ENCODE peak calls at places on chromosomes 12 and 14, in four cellular contexts. O is brain microvascular endothelial cell, M is prostate gland, H is small intestine. K is an unnamed sample.

GRCh38 chr12:57240926-57241555 is 9.9 kb downstream of the STAC3 start:
- DNase-seq in O (no peak), M (no peak), H (no peak), K (no peak)

GRCh38 chr12:31859232-31859977 is 99.8 kb upstream of the RESF1 start:
- DNase-seq in O (no peak), M (no peak), H (no peak), K (no peak)

GRCh38 chr12:120356567-120357030 is 12.4 kb downstream of the MSI1 start:
- DNase-seq in O (peak), M (peak), H (peak), K (peak)

GRCh38 chr14:38243696-38244250 is 12.1 kb downstream of the CLEC14A start:
- DNase-seq in O (no peak), M (no peak), H (no peak), K (no peak)

GRCh38 chr14:68604822-68605221 is 188.0 kb downstream of the ZFP36L1 start:
- DNase-seq in O (no peak), M (no peak), H (no peak), K (no peak)

GRCh38 chr14:65286443-65286842 is 126.1 kb upstream of the FUT8 start:
- DNase-seq in O (no peak), M (no peak), H (no peak), K (no peak)

GRCh38 chr14:54502602-54503001 is 7.1 kb upstream of the CGRRF1 start:
- DNase-seq in O (no peak), M (no peak), H (no peak), K (no peak)

GRCh38 chr12:57521475-57522018 is 1.1 kb upstream of the MBD6 start:
- DNase-seq in O (no peak), M (peak), H (peak), K (peak)

GRCh38 chr14:48963231-48963630 is 622.9 kb downstream of the RPS29 start:
- DNase-seq in O (no peak), M (no peak), H (peak), K (no peak)

GRCh38 chr12:111056618-111057521 is 136.5 kb upstream of the MYL2 start:
- DNase-seq in O (no peak), M (no peak), H (peak), K (no peak)
- H3K27ac ChIP-seq in O (no peak), M (no peak), H (peak), K (peak)

GRCh38 chr14:103204852-103205540 is 81.7 kb downstream of the TNFAIP2 start:
- DNase-seq in O (peak), M (no peak), H (no peak), K (peak)
- H3K27ac ChIP-seq in O (no peak), M (no peak), H (no peak), K (no peak)

GRCh38 chr12:1311145-1311544 is 283.2 kb downstream of the FBXL14 start:
- DNase-seq in O (no peak), M (no peak), H (no peak), K (no peak)
- H3K27ac ChIP-seq in O (no peak), M (no peak), H (no peak), K (no peak)

GRCh38 chr12:27524489-27524835 is 456 bp downstream of the PPFIBP1 start:
- DNase-seq in O (no peak), M (no peak), H (no peak), K (no peak)
- H3K27ac ChIP-seq in O (peak), M (peak), H (peak), K (peak)

GRCh38 chr12:105980048-105980447 is 158.7 kb downstream of the NUAK1 start:
- DNase-seq in O (no peak), M (no peak), H (no peak), K (no peak)

GRCh38 chr12:105978686-105979085 is 160.1 kb downstream of the NUAK1 start:
- DNase-seq in O (no peak), M (no peak), H (no peak), K (no peak)

GRCh38 chr12:105980533-105980932 is 158.2 kb downstream of the NUAK1 start:
- DNase-seq in O (no peak), M (no peak), H (no peak), K (no peak)

GRCh38 chr12:105977256-105978051 is 161.3 kb downstream of the NUAK1 start:
- DNase-seq in O (peak), M (no peak), H (no peak), K (no peak)

GRCh38 chr12:105978276-105978675 is 160.5 kb downstream of the NUAK1 start:
- DNase-seq in O (no peak), M (no peak), H (no peak), K (no peak)
- H3K27ac ChIP-seq in O (peak), M (no peak), H (no peak), K (no peak)

DNA sequence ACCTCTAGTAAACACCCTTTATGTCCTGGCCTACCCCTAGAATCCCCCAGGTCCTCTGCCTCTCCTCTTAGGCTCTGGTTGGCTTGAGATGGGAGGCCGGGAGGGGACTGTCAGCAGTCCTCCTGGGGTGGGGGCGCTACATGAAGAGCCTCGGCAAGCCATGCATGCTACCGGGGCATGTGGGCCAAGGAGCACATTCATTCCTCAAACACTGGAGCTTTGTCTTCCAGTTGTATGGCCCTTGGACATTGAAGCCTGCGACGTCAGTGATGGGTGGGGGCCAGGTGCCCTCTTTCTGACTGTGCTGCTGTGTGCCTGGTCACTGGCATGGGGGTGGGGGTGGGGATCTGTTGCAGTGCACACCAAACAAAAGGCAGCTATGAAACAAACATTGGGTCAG is 15.8 kb upstream of the CELA1 start:
- DNase-seq in O (no peak), M (no peak), H (peak), K (no peak)
- H3K27ac ChIP-seq in O (no peak), M (no peak), H (no peak), K (no peak)

GRCh38 chr12:64691793-64692583 is 67.2 kb downstream of the GNS start:
- DNase-seq in O (no peak), M (no peak), H (no peak), K (no peak)
- H3K27ac ChIP-seq in O (no peak), M (no peak), H (no peak), K (no peak)

GRCh38 chr14:23487216-23487615 is 17.7 kb downstream of the NGDN start:
- DNase-seq in O (no peak), M (no peak), H (no peak), K (no peak)
- H3K27ac ChIP-seq in O (no peak), M (no peak), H (no peak), K (no peak)

DNA sequence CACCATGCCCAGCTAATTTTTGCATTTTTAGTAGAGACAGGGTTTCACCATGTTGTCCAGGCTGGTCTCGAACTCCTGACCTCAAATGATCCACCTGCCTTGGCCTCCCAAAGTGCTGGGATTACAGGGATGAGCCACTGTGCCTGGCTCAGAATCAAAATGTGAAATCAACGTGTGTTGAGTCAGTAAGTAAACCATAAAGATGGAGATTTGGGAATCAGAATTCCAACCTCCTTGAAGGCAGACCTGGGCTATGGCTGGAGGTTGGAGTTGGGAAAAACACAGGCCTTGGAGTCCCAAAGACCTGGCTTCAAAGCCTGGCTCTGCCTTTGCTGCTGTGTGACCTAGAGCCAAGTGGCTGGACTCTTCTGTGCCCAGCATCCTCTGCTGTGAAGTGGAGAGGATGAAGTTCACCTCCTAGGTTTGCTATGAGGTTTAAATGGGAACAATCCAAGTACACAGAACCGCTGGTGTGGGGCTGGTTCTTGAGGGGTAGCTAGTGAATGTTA is 10.2 kb downstream of the ALDH2 start:
- DNase-seq in O (no peak), M (no peak), H (no peak), K (no peak)
- H3K27ac ChIP-seq in O (no peak), M (peak), H (peak), K (no peak)

K was measured in epithelial cell of prostate.